ENCODE peak calls at places on chromosomes 13 and 19, in five cellular contexts. D, G, W, I and N are unnamed samples.

GRCh38 chr13:67554296-67554695 is 324.2 kb upstream of the PCDH9 start:
- DNase-seq in D (no peak), G (no peak), W (no peak), I (peak; percentile 51), N (no peak)

GRCh38 chr13:75399879-75400217 is 82.1 kb downstream of the TBC1D4 start:
- DNase-seq in D (no peak), G (no peak), W (no peak), I (no peak), N (no peak)

GRCh38 chr19:47848871-47849473 is 10.1 kb upstream of the TPRX2 start:
- DNase-seq in D (no peak), G (no peak), W (peak; percentile 18), I (no peak), N (peak; percentile 19)

GRCh38 chr13:66506979-66507378 is 723.2 kb downstream of the PCDH9 start:
- DNase-seq in D (no peak), G (no peak), W (no peak), I (peak; percentile 28), N (no peak)

GRCh38 chr19:46670874-46671273 is 9.9 kb upstream of the DACT3 start:
- DNase-seq in D (no peak), G (peak; percentile 82), W (no peak), I (peak; percentile 47), N (no peak)

GRCh38 chr19:3673506-3674439 is 26.5 kb downstream of the PIP5K1C start:
- DNase-seq in D (no peak), G (no peak), W (no peak), I (no peak), N (no peak)

GRCh38 chr13:60754211-60754610 is 357.2 kb downstream of the TDRD3 start:
- DNase-seq in D (no peak), G (no peak), W (no peak), I (no peak), N (peak; percentile 4)

GRCh38 chr19:6071103-6071485 is 39.2 kb downstream of the RFX2 start:
- DNase-seq in D (no peak), G (peak; percentile 94), W (no peak), I (peak; percentile 78), N (no peak)

GRCh38 chr19:33442706-33443105 is 69.2 kb downstream of the CEBPG start:
- DNase-seq in D (no peak), G (peak; percentile 19), W (no peak), I (no peak), N (no peak)

GRCh38 chr13:31722684-31723083 is 16.6 kb upstream of the RXFP2 start:
- DNase-seq in D (no peak), G (no peak), W (no peak), I (no peak), N (no peak)

GRCh38 chr13:86051134-86052103 is 252.2 kb upstream of the SLITRK6 start:
- DNase-seq in D (no peak), G (no peak), W (no peak), I (no peak), N (no peak)

GRCh38 chr13:94550030-94550738 is 45.8 kb downstream of the TGDS start:
- DNase-seq in D (no peak), G (no peak), W (no peak), I (peak; percentile 52), N (no peak)

GRCh38 chr13:109790951-109791605 is 4.7 kb upstream of the IRS2 start:
- DNase-seq in D (no peak), G (no peak), W (no peak), I (peak; percentile 41), N (peak; percentile 25)

GRCh38 chr13:66994097-66994496 is 236.0 kb downstream of the PCDH9 start:
- DNase-seq in D (peak; percentile 19), G (peak; percentile 83), W (peak; percentile 68), I (peak; percentile 52), N (peak; percentile 75)

GRCh38 chr13:82439159-82439904 is 1442.9 kb downstream of the SLITRK1 start:
- DNase-seq in D (no peak), G (no peak), W (no peak), I (no peak), N (no peak)

GRCh38 chr13:59982631-59983382 is 180.9 kb downstream of the DIAPH3 start:
- DNase-seq in D (no peak), G (no peak), W (no peak), I (peak; percentile 38), N (no peak)

GRCh38 chr13:40588101-40588500 is 78.3 kb downstream of the FOXO1 start:
- DNase-seq in D (no peak), G (no peak), W (no peak), I (no peak), N (no peak)

GRCh38 chr19:54609356-54609791 is 15.9 kb downstream of the LILRA1 start:
- DNase-seq in D (no peak), G (no peak), W (no peak), I (no peak), N (no peak)

GRCh38 chr13:71867101-71867814 is at the start of gene DACH1:
- DNase-seq in D (no peak), G (peak; percentile 77), W (peak; percentile 45), I (peak; percentile 20), N (peak; percentile 71)

GRCh38 chr19:7210359-7210758 is 83.9 kb downstream of the INSR start:
- DNase-seq in D (no peak), G (no peak), W (no peak), I (no peak), N (no peak)

GRCh38 chr19:55080915-55081772 is 5.5 kb downstream of the EPS8L1 start:
- DNase-seq in D (peak; percentile 48), G (peak; percentile 91), W (peak; percentile 68), I (peak; percentile 44), N (peak; percentile 73)

GRCh38 chr19:29620931-29621351 is 14.9 kb downstream of the POP4 start:
- DNase-seq in D (no peak), G (no peak), W (no peak), I (no peak), N (no peak)

GRCh38 chr13:51455532-51455931 is 2.7 kb upstream of the INTS6 start:
- DNase-seq in D (no peak), G (no peak), W (no peak), I (no peak), N (no peak)

GRCh38 chr19:1884719-1885334 is 469 bp downstream of the ABHD17A start:
- DNase-seq in D (no peak), G (peak; percentile 96), W (no peak), I (no peak), N (no peak)
- H3K27ac ChIP-seq in D (peak overlapping the region; percentile 86), G (peak overlapping the region; percentile 80), W (peak overlapping the region; percentile 63), I (peak overlapping the region; percentile 89), N (peak overlapping the region; percentile 96)

GRCh38 chr13:46562581-46562980 is 9.6 kb downstream of the LRCH1 start:
- DNase-seq in D (no peak), G (no peak), W (no peak), I (no peak), N (no peak)

GRCh38 chr13:46562152-46562551 is 9.2 kb downstream of the LRCH1 start:
- DNase-seq in D (no peak), G (no peak), W (no peak), I (no peak), N (no peak)

GRCh38 chr13:46569471-46569870 is 16.5 kb downstream of the LRCH1 start:
- DNase-seq in D (no peak), G (no peak), W (no peak), I (no peak), N (no peak)

GRCh38 chr13:46567671-46568070 is 14.7 kb downstream of the LRCH1 start:
- DNase-seq in D (no peak), G (no peak), W (no peak), I (no peak), N (no peak)

DNA sequence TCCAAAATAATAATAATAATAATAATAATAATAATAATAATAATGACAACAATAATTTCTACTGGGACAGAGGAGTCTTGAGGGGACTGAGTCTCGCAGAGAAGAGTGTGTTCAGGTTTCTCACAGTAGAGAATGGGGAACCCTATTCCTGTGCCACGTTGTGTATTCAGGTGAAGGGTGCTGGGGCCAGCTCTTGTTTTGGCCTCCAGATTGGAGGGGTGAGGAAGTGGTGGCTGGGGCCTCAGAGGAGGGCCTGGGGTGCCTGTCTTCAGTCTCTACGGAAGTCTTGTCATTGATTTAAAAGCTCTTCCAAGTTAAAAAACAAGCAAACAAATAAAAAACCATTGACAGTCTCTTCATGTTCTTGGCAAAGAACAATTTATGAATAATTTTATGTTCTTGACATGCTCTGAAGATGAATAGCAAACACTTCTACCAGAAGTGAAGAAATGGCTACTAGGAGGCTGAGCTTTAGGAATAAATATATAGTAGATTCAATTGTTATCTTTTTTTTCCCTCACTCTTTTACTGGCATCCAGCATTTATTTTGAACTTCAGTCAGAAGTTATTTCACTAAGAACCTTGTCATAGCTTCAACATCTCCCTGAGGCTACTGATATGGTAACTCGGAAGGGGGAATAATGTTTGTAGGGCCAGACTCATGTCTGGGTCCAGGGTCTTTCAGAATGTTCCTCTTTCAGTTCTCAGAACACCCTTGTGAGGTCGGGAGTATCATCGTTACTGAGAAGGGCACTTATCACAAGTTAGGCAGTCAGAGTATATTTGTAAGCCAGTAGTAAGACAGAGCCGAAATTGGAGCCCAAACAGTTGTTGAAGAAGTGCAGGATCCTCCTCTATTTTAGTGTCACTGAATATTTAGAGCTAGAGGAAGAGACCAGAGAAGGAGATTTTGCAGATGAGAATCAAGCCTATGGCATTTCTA is 13.1 kb downstream of the LRCH1 start:
- DNase-seq in D (no peak), G (no peak), W (no peak), I (no peak), N (no peak)
- H3K4me1 ChIP-seq in D (peaks cover 21% of the 10 kb centered on the region), G (peaks cover 7% of the 10 kb centered on the region), W (peaks cover 9% of the 10 kb centered on the region), I (peaks cover 14% of the 10 kb centered on the region), N (peaks cover 90% of the 10 kb centered on the region)

GRCh38 chr13:99995503-99996176 is 14.1 kb downstream of the ZIC2 start:
- DNase-seq in D (no peak), G (peak; percentile 61), W (no peak), I (no peak), N (no peak)
- H3K27me3 ChIP-seq in D (peaks cover 87% of the 10 kb centered on the region), G (peaks cover 90% of the 10 kb centered on the region), W (peaks cover 72% of the 10 kb centered on the region), I (peaks cover 86% of the 10 kb centered on the region), N (peaks cover 57% of the 10 kb centered on the region)

GRCh38 chr13:112740502-112741131 is 50.8 kb downstream of the ATP11A start:
- DNase-seq in D (peak; percentile 90), G (peak; percentile 95), W (peak; percentile 39), I (peak; percentile 95), N (peak; percentile 89)

GRCh38 chr13:112741185-112741755 is 51.4 kb downstream of the ATP11A start:
- DNase-seq in D (no peak), G (peak; percentile 70), W (no peak), I (no peak), N (no peak)

GRCh38 chr13:112742583-112742982 is 52.7 kb downstream of the ATP11A start:
- DNase-seq in D (no peak), G (peak; percentile 21), W (no peak), I (no peak), N (no peak)

GRCh38 chr13:112743451-112744305 is 53.8 kb downstream of the ATP11A start:
- DNase-seq in D (no peak), G (peak; percentile 59), W (no peak), I (no peak), N (no peak)

DNA sequence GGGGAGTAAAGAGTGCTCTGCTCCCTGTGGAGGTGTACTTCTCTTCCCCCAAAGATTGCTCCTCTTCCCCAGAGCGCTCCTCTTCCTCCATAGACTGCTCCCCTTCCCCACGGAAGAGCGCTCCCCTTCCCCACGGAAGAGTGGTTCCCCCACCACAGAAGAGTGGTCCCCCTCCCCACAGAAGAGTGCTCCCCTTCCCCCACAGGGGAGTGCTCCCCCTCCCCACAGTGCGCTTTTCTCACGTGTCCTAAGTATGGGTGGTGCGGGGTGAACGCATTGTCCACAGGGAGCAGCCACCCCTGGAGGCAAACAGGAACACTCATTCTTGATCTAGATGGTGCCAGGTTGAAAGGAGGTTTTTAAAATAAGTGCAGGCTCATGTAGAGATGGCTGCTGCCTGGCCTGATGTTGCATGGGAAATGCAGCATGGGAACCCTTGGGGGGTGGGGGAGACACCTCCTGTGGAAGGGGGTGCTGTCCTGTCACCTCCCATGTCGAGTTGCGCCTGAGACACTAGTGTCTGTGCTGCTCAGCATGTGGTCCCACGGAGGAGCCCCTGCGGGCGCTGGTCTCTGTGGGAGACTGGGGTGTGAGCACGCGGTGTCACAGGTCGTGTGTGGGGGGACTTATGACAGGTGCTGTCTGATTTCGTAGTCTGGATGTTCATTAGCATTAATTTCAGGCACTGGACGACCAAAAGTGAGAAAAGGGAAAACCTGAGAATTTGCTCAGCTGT is 52.2 kb downstream of the ATP11A start:
- DNase-seq in D (no peak), G (peak; percentile 31), W (no peak), I (no peak), N (no peak)
- H3K27ac ChIP-seq in D (no peak overlapping the region), G (peak overlapping the region; percentile 90), W (no peak overlapping the region), I (peak overlapping the region; percentile 92), N (peak overlapping the region; percentile 77)